ENCODE peak calls at places on chromosomes 4 and X, in four cellular contexts. One of them, this sample, is unnamed.

GRCh38 chr4:105417624-105418023 is 56.2 kb downstream of the PPA2 start:
- DNase-seq in psoas muscle: no peak
- DNase-seq in IMR-90: peak; percentile 10
- DNase-seq in hepatocyte: peak; percentile 25
- DNase-seq in this sample: no peak

GRCh38 chr4:173014836-173015235 is 153.8 kb upstream of the GALNT7 start:
- DNase-seq in psoas muscle: no peak
- DNase-seq in IMR-90: no peak
- DNase-seq in hepatocyte: no peak
- DNase-seq in this sample: no peak

GRCh38 chr4:102322736-102323135 is 22.5 kb downstream of the SLC39A8 start:
- DNase-seq in psoas muscle: no peak
- DNase-seq in IMR-90: no peak
- DNase-seq in hepatocyte: no peak
- DNase-seq in this sample: no peak

GRCh38 chr4:158068063-158068462 is 104.8 kb downstream of the GASK1B start:
- DNase-seq in psoas muscle: no peak
- DNase-seq in IMR-90: peak; percentile 19
- DNase-seq in hepatocyte: no peak
- DNase-seq in this sample: no peak

GRCh38 chr4:101285985-101286384 is 61.3 kb downstream of the PPP3CA start:
- DNase-seq in psoas muscle: no peak
- DNase-seq in IMR-90: no peak
- DNase-seq in hepatocyte: no peak
- DNase-seq in this sample: no peak

GRCh38 chrX:84187501-84188319 is at the start of gene RPS6KA6:
- DNase-seq in psoas muscle: peak; percentile 41
- DNase-seq in IMR-90: peak; percentile 22
- DNase-seq in hepatocyte: peak; percentile 41
- DNase-seq in this sample: no peak

GRCh38 chr4:165440415-165440882 is 61.6 kb downstream of the CPE start:
- DNase-seq in psoas muscle: no peak
- DNase-seq in IMR-90: peak; percentile 63
- DNase-seq in hepatocyte: peak; percentile 18
- DNase-seq in this sample: no peak

GRCh38 chr4:125744891-125745364 is 430.2 kb downstream of the FAT4 start:
- DNase-seq in psoas muscle: no peak
- DNase-seq in IMR-90: no peak
- DNase-seq in hepatocyte: no peak
- DNase-seq in this sample: no peak

GRCh38 chr4:79472693-79473552 is 64.9 kb upstream of the GK2 start:
- DNase-seq in psoas muscle: no peak
- DNase-seq in IMR-90: no peak
- DNase-seq in hepatocyte: no peak
- DNase-seq in this sample: no peak

GRCh38 chrX:136725446-136726104 is 55.2 kb downstream of the ARHGEF6 start:
- DNase-seq in psoas muscle: peak; percentile 28
- DNase-seq in IMR-90: peak; percentile 72
- DNase-seq in hepatocyte: peak; percentile 10
- DNase-seq in this sample: no peak

GRCh38 chrX:94908171-94908570 is 1234.2 kb downstream of the FAM133A start:
- DNase-seq in psoas muscle: no peak
- DNase-seq in IMR-90: no peak
- DNase-seq in hepatocyte: no peak
- DNase-seq in this sample: peak; percentile 9

GRCh38 chrX:72540318-72540717 is 32.3 kb downstream of the HDAC8 start:
- DNase-seq in psoas muscle: no peak
- DNase-seq in IMR-90: peak; percentile 58
- DNase-seq in hepatocyte: peak; percentile 8
- DNase-seq in this sample: no peak

GRCh38 chr4:53935780-53936179 is 128.6 kb downstream of the CHIC2 start:
- DNase-seq in psoas muscle: no peak
- DNase-seq in IMR-90: peak; percentile 84
- DNase-seq in hepatocyte: no peak
- DNase-seq in this sample: no peak

GRCh38 chr4:21900211-21900610 is 48.4 kb downstream of the KCNIP4 start:
- DNase-seq in psoas muscle: no peak
- DNase-seq in IMR-90: no peak
- DNase-seq in hepatocyte: no peak
- DNase-seq in this sample: no peak

GRCh38 chr4:6239486-6239885 is 30.2 kb upstream of the WFS1 start:
- DNase-seq in psoas muscle: no peak
- DNase-seq in IMR-90: no peak
- DNase-seq in hepatocyte: no peak
- DNase-seq in this sample: no peak

GRCh38 chr4:98921292-98921691 is 7.6 kb downstream of the EIF4E start:
- DNase-seq in psoas muscle: no peak
- DNase-seq in IMR-90: no peak
- DNase-seq in hepatocyte: no peak
- DNase-seq in this sample: no peak

GRCh38 chr4:74428278-74428677 is 16.7 kb upstream of the AREG start:
- DNase-seq in psoas muscle: no peak
- DNase-seq in IMR-90: peak; percentile 11
- DNase-seq in hepatocyte: no peak
- DNase-seq in this sample: no peak

GRCh38 chr4:164572877-164573279 is 181.1 kb upstream of the SMIM31 start:
- DNase-seq in psoas muscle: no peak
- DNase-seq in IMR-90: no peak
- DNase-seq in hepatocyte: no peak
- DNase-seq in this sample: no peak

GRCh38 chrX:121172703-121173102 is 125.3 kb downstream of the GLUD2 start:
- DNase-seq in psoas muscle: no peak
- DNase-seq in IMR-90: no peak
- DNase-seq in hepatocyte: no peak
- DNase-seq in this sample: no peak

GRCh38 chrX:132940727-132941162 is 17.7 kb downstream of the HS6ST2 start:
- DNase-seq in psoas muscle: no peak
- DNase-seq in IMR-90: no peak
- DNase-seq in hepatocyte: no peak
- DNase-seq in this sample: no peak

GRCh38 chr4:186760576-186760975 is 36.9 kb upstream of the FAT1 start:
- DNase-seq in psoas muscle: no peak
- DNase-seq in IMR-90: peak; percentile 95
- DNase-seq in hepatocyte: no peak
- DNase-seq in this sample: no peak

GRCh38 chrX:100710816-100711215 is 21.1 kb downstream of the SYTL4 start:
- DNase-seq in psoas muscle: no peak
- DNase-seq in IMR-90: no peak
- DNase-seq in hepatocyte: no peak
- DNase-seq in this sample: no peak

GRCh38 chr4:10102193-10102980 is 14.2 kb downstream of the WDR1 start:
- DNase-seq in psoas muscle: no peak
- DNase-seq in IMR-90: no peak
- DNase-seq in hepatocyte: no peak
- DNase-seq in this sample: no peak

GRCh38 chr4:148530114-148530513 is 87.9 kb upstream of the NR3C2 start:
- DNase-seq in psoas muscle: no peak
- DNase-seq in IMR-90: peak; percentile 55
- DNase-seq in hepatocyte: no peak
- DNase-seq in this sample: no peak

GRCh38 chr4:123896446-123897071 is 500.0 kb downstream of the SPRY1 start:
- DNase-seq in psoas muscle: no peak
- DNase-seq in IMR-90: no peak
- DNase-seq in hepatocyte: no peak
- DNase-seq in this sample: no peak

GRCh38 chrX:40508560-40508959 is 72.2 kb upstream of the ATP6AP2 start:
- DNase-seq in psoas muscle: no peak
- DNase-seq in IMR-90: no peak
- DNase-seq in hepatocyte: no peak
- DNase-seq in this sample: no peak

GRCh38 chr4:113823291-113823659 is 61.7 kb upstream of the CAMK2D start:
- DNase-seq in psoas muscle: no peak
- DNase-seq in IMR-90: peak; percentile 43
- DNase-seq in hepatocyte: no peak
- DNase-seq in this sample: no peak

GRCh38 chr4:132071815-132072214 is 1077.3 kb upstream of the PCDH10 start:
- DNase-seq in psoas muscle: no peak
- DNase-seq in IMR-90: peak; percentile 75
- DNase-seq in hepatocyte: no peak
- DNase-seq in this sample: no peak

GRCh38 chr4:10198365-10198764 is 81.8 kb upstream of the WDR1 start:
- DNase-seq in psoas muscle: no peak
- DNase-seq in IMR-90: no peak
- DNase-seq in hepatocyte: no peak
- DNase-seq in this sample: no peak

GRCh38 chr4:127606823-127607222 is 25.9 kb upstream of the INTU start:
- DNase-seq in psoas muscle: no peak
- DNase-seq in IMR-90: no peak
- DNase-seq in hepatocyte: no peak
- DNase-seq in this sample: no peak

GRCh38 chr4:81152839-81153713 is 61.9 kb downstream of the PRKG2 start:
- DNase-seq in psoas muscle: no peak
- DNase-seq in IMR-90: no peak
- DNase-seq in hepatocyte: no peak
- DNase-seq in this sample: no peak

GRCh38 chrX:107728342-107729099 is 47.1 kb downstream of the TSC22D3 start:
- DNase-seq in psoas muscle: no peak
- DNase-seq in IMR-90: no peak
- DNase-seq in hepatocyte: no peak
- DNase-seq in this sample: no peak

GRCh38 chrX:110204986-110205385 is 112.9 kb downstream of the AMMECR1 start:
- DNase-seq in psoas muscle: no peak
- DNase-seq in IMR-90: peak; percentile 80
- DNase-seq in hepatocyte: no peak
- DNase-seq in this sample: no peak

GRCh38 chr4:77145806-77146425 is 11.1 kb upstream of the CCNG2 start:
- DNase-seq in psoas muscle: no peak
- DNase-seq in IMR-90: no peak
- DNase-seq in hepatocyte: no peak
- DNase-seq in this sample: no peak

GRCh38 chr4:47639531-47639930 is 154.5 kb downstream of the ATP10D start:
- DNase-seq in psoas muscle: no peak
- DNase-seq in IMR-90: peak; percentile 65
- DNase-seq in hepatocyte: no peak
- DNase-seq in this sample: no peak

GRCh38 chr4:173182403-173182802 is 13.8 kb downstream of the GALNT7 start:
- DNase-seq in psoas muscle: no peak
- DNase-seq in IMR-90: peak; percentile 88
- DNase-seq in hepatocyte: no peak
- DNase-seq in this sample: no peak

GRCh38 chr4:124902111-124902510 is 189.6 kb upstream of the ANKRD50 start:
- DNase-seq in psoas muscle: no peak
- DNase-seq in IMR-90: no peak
- DNase-seq in hepatocyte: no peak
- DNase-seq in this sample: no peak

DNA sequence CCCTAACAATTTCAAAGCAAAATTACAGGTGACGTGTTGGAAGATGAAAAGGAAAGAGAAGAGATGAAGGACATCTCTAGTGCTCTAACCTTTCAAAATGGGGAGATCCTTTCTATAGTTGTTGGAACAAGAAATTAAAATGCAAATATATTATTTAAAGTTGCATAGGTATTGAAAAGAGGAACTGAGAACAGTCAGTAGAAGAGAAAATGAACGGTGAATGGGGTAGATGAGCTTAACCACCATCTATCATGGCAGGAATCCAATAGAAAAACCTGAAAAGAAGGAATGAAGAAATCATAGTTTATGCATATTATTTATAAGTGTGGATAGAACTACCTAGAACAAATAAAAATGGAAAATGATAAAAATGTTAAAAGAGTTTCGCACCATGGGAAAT is 42.0 kb downstream of the ANXA5 start:
- DNase-seq in psoas muscle: no peak
- DNase-seq in IMR-90: no peak
- DNase-seq in hepatocyte: no peak
- DNase-seq in this sample: no peak
- H3K27ac ChIP-seq in psoas muscle: no peak overlapping the region
- H3K27ac ChIP-seq in IMR-90: no peak overlapping the region
- H3K27ac ChIP-seq in hepatocyte: no peak overlapping the region
- H3K27ac ChIP-seq in this sample: no peak overlapping the region

GRCh38 chr4:171186700-171187099 is 626.5 kb upstream of the GALNTL6 start:
- DNase-seq in psoas muscle: no peak
- DNase-seq in IMR-90: no peak
- DNase-seq in hepatocyte: peak; percentile 9
- DNase-seq in this sample: no peak
- TF ChIP-seq CTCF in psoas muscle: no peak
- TF ChIP-seq CTCF in IMR-90: no peak
- TF ChIP-seq CTCF in hepatocyte: peak; percentile 21
- TF ChIP-seq CTCF in this sample: no peak

DNA sequence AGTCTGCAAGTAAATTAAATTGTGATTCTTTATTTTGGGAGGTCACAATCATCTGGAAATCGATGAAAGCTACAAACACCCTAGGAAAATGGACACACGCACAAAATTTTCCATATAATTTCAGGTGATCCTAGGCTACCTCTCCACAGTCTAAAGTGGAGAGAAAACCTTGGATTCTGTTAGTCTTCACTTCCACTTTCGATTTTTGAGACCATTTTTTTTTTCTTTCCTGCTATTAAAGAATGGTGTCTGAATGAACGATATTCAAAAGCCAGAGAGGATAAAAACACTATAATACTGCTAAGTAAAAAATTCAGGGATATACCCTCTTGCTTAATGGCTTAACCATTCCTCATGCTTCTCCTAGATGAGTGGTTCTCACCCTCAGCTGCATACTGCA is 1.7 kb downstream of the FBXL5 start:
- DNase-seq in psoas muscle: no peak
- DNase-seq in IMR-90: no peak
- DNase-seq in hepatocyte: no peak
- DNase-seq in this sample: no peak
- H3K4me3 ChIP-seq in psoas muscle: peak overlapping the region; percentile 83
- H3K4me3 ChIP-seq in IMR-90: peak overlapping the region; percentile 96
- H3K4me3 ChIP-seq in hepatocyte: peak overlapping the region; percentile 96
- H3K4me3 ChIP-seq in this sample: peak overlapping the region; percentile 72

DNA sequence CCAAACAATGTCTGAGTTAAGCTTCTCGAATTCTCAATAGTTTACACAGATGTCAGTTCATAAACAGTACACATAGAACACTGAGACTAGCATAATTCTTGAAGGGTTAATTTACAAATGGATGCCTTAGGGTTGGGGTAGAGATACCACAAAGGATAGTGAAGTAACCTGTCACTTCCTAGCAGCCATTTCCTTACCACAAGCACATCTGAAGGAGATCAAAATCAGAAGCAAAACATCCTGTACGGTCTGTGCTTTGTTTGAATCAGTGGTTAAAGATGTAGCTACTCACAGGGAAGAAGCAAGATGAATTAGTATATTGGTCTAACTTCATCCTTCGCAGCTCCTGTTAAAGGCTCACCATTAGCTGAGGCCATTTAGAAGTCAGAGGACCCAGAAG is 2393.8 kb downstream of the ARAP2 start:
- DNase-seq in psoas muscle: no peak
- DNase-seq in IMR-90: no peak
- DNase-seq in hepatocyte: no peak
- DNase-seq in this sample: no peak
- H3K27ac ChIP-seq in psoas muscle: no peak overlapping the region
- H3K27ac ChIP-seq in IMR-90: no peak overlapping the region
- H3K27ac ChIP-seq in hepatocyte: no peak overlapping the region
- H3K27ac ChIP-seq in this sample: no peak overlapping the region

GRCh38 chr4:82500830-82501229 is 61.0 kb downstream of the TMEM150C start:
- DNase-seq in psoas muscle: no peak
- DNase-seq in IMR-90: no peak
- DNase-seq in hepatocyte: no peak
- DNase-seq in this sample: no peak
- TF ChIP-seq CTCF in psoas muscle: no peak
- TF ChIP-seq CTCF in IMR-90: no peak
- TF ChIP-seq CTCF in hepatocyte: no peak
- TF ChIP-seq CTCF in this sample: no peak

GRCh38 chrX:148609766-148610698 is 109.6 kb downstream of the AFF2 start:
- DNase-seq in psoas muscle: no peak
- DNase-seq in IMR-90: no peak
- DNase-seq in hepatocyte: peak; percentile 21
- DNase-seq in this sample: no peak
- H3K4me3 ChIP-seq in psoas muscle: no peak overlapping the region
- H3K4me3 ChIP-seq in IMR-90: no peak overlapping the region
- H3K4me3 ChIP-seq in hepatocyte: no peak overlapping the region
- H3K4me3 ChIP-seq in this sample: no peak overlapping the region